ENCODE peak calls at places on chromosomes 13 and 19, in four cellular contexts. J is K562, N is WTC11, A is HepG2. W is an unnamed sample.

GRCh38 chr13:111093136-111093535 is 22.0 kb upstream of the ARHGEF7 start:
- DNase-seq in N (no peak), J (no peak), A (no peak), W (no peak)

GRCh38 chr19:4861147-4861546 is 6.3 kb downstream of the PLIN3 start:
- DNase-seq in J (peak; percentile 13), N (no peak), A (no peak), W (no peak)

GRCh38 chr13:60214213-60215079 is 50.7 kb upstream of the DIAPH3 start:
- DNase-seq in A (no peak), J (no peak), N (no peak), W (no peak)

GRCh38 chr13:41053384-41053826 is 7.9 kb upstream of the WBP4 start:
- DNase-seq in N (no peak), J (no peak), A (no peak), W (peak; percentile 79)

GRCh38 chr13:58744686-58745085 is 1113.1 kb downstream of the PCDH17 start:
- DNase-seq in J (no peak), A (no peak), N (no peak), W (no peak)

GRCh38 chr19:42436006-42436405 is 6.7 kb downstream of the CXCL17 start:
- DNase-seq in N (no peak), A (peak; percentile 42), J (no peak), W (no peak)

GRCh38 chr19:13241321-13242104 is 91.3 kb downstream of the IER2 start:
- DNase-seq in J (no peak), N (peak; percentile 61), A (no peak), W (no peak)

GRCh38 chr13:53250272-53250875 is 221.8 kb downstream of the OLFM4 start:
- DNase-seq in A (peak; percentile 74), N (no peak), J (peak; percentile 31), W (peak; percentile 15)

GRCh38 chr19:17686592-17687042 is 1.5 kb downstream of the UNC13A start:
- DNase-seq in N (peak; percentile 84), A (no peak), J (peak; percentile 88), W (no peak)

GRCh38 chr13:113726961-113727411 is 32.0 kb upstream of the TMEM255B start:
- DNase-seq in N (no peak), A (no peak), J (no peak), W (no peak)

GRCh38 chr13:110799246-110800236 is 86.0 kb downstream of the ING1 start:
- DNase-seq in A (no peak), N (no peak), J (no peak), W (no peak)

GRCh38 chr19:45368127-45368526 is 2.2 kb downstream of the ERCC2 start:
- DNase-seq in N (no peak), A (no peak), J (no peak), W (no peak)

GRCh38 chr13:77466757-77467156 is 68.7 kb upstream of the SCEL start:
- DNase-seq in N (no peak), J (no peak), A (no peak), W (no peak)

GRCh38 chr13:61414686-61415664 is 674 bp downstream of the PCDH20 start:
- DNase-seq in N (peak; percentile 81), A (peak; percentile 26), J (no peak), W (no peak)

GRCh38 chr13:52931913-52932312 is 83.5 kb upstream of the PCDH8 start:
- DNase-seq in N (no peak), A (no peak), J (no peak), W (no peak)

GRCh38 chr13:19673473-19674430 is 40.3 kb downstream of the MPHOSPH8 start:
- DNase-seq in J (no peak), N (no peak), A (no peak), W (no peak)

GRCh38 chr13:33441015-33441414 is 155.5 kb upstream of the STARD13 start:
- DNase-seq in A (peak; percentile 35), N (peak; percentile 30), J (no peak), W (no peak)

GRCh38 chr19:18300930-18301717 is 19.7 kb upstream of the JUND start:
- DNase-seq in J (peak; percentile 60), A (no peak), N (no peak), W (no peak)

GRCh38 chr19:8506402-8506957 is 4.0 kb upstream of the PRAM1 start:
- DNase-seq in J (peak; percentile 57), N (peak; percentile 48), A (no peak), W (no peak)

GRCh38 chr19:6593651-6594416 is 2.9 kb upstream of the CD70 start:
- DNase-seq in J (no peak), A (no peak), N (no peak), W (no peak)

GRCh38 chr13:114049026-114049425 is 75.2 kb upstream of the C13orf46 start:
- DNase-seq in A (no peak), J (no peak), N (no peak), W (no peak)

GRCh38 chr19:49999371-50000010 is 25.7 kb downstream of the VRK3 start:
- DNase-seq in J (no peak), N (no peak), A (no peak), W (no peak)

DNA sequence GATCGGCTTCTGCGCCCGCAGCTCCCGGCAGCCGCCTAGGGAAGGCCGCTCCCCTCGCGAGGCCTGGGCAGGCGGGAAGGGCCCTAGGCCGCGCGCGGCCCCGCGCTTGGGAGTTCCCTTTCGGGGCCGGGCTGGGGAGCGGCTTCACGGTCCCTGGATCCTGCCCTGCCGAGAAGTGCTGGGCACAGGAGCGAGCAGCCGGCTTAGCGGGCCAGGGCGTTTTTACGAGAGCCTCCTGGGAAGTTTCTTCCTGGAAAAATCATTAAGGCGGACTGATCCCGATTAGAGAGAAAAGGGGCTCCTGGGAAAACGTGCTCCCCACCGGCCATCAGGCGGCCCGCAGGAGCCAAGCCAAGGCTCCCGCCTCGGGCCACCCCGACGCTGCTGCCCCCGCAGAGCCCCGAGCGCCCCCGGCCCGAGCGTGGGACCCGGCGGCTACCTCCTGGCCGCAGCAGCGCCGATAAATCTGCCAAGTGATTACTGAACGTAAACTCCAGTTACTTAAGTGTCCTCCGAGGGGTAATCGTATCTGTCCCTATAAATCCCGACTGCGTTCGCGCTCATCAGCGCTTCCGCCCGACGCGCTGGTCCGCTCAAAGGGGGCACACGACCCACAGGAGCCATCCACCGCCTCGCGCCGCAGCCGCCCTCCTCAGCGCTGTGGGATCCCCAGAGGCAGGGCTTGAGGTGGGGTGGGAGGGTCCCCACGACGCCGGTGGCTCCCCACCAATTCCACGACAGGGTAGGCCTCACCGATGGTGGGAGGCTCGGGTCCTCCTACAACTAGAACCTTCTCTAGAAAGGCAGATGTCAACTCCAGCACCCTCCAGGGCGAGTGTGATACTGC is 2.8 kb downstream of the ZIC5 start:
- DNase-seq in N (peak; percentile 45), A (no peak), J (no peak), W (no peak)
- TF ChIP-seq ETV6 in N (peak; percentile 24), A (no peak), J (no peak), W (no peak)

GRCh38 chr19:16571283-16571682 is 932 bp downstream of the SLC35E1 start:
- DNase-seq in J (no peak), N (no peak), A (peak; percentile 10), W (no peak)
- TF ChIP-seq ETV6 in J (no peak), N (no peak), A (no peak), W (no peak)

DNA sequence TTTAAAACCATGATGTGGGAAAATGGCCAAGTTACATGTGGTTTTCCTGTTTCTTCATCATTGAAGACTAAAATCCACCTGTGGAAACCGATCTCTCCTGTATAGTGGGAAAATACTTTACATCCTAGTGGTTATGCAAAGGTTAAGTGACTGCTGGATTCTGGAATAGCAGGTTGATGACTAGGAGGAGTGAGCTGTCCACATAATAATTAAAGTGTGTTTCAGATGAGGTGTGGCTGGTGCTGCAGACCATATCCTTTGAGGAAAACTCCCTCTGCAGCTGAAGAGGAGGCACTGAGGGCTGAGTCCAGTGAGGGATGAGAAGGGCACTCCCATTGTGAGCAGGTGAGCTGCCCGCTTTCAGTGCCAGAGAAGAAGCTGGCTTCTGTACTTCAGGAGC is 43.2 kb downstream of the DCLK1 start:
- DNase-seq in N (no peak), A (no peak), J (no peak), W (no peak)
- TF ChIP-seq ETV6 in N (no peak), A (no peak), J (no peak), W (no peak)

DNA sequence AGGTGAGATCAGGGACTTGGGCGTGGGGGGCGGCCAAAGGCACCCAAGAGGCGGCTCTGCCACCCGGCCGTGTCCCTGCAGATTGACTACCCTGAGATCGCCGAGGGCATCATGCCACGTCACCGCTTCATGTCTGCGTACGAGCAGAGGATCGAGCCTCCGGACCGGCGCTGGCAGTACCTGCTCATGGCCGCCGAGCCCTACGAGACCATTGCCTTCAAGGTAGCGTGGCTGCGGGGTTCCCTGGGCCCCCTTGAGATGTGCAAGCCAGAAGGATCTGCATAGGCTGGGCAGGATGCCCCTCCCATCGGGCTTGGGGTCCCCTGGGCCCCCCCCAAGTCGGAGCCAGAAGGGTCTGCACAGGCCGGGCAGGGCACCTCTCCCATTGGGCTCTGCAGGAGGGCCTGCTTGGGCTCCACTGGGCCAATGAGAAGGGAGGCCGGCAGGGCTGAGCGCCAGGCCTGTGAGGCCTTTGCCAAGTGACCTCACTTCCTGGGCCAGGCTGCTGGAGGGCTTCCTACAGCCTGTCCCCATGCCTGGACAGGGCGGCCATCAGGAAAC is 2.2 kb upstream of the AMH start:
- DNase-seq in J (no peak), A (no peak), N (no peak), W (no peak)
- TF ChIP-seq ETV6 in J (no peak), A (no peak), N (no peak), W (no peak)